ENCODE peak calls at places on chromosomes 3 and 15, in eight cellular contexts. H, F, Z, B, L, J, C and N are unnamed samples.

GRCh38 chr3:190366145-190366544 is 21.8 kb upstream of the CLDN16 start:
- DNase-seq in H (no peak), F (no peak), Z (no peak), B (no peak), L (no peak), J (no peak), C (no peak), N (peak; percentile 33)

GRCh38 chr3:115040673-115041286 is 106.3 kb downstream of the ZBTB20 start:
- DNase-seq in H (no peak), F (peak; percentile 31), Z (no peak), B (no peak), L (peak; percentile 16), J (peak; percentile 47), C (peak; percentile 76), N (no peak)

GRCh38 chr15:32738677-32739076 is 20.9 kb downstream of the GREM1 start:
- DNase-seq in H (no peak), F (no peak), Z (no peak), B (no peak), L (no peak), J (no peak), C (no peak), N (no peak)

GRCh38 chr3:22731901-22732300 is 471.2 kb upstream of the UBE2E2 start:
- DNase-seq in H (no peak), F (no peak), Z (no peak), B (no peak), L (no peak), J (no peak), C (no peak), N (no peak)

GRCh38 chr15:62946940-62947339 is 95.6 kb upstream of the TPM1 start:
- DNase-seq in H (no peak), F (no peak), Z (no peak), B (no peak), L (no peak), J (no peak), C (no peak), N (no peak)

GRCh38 chr3:13654330-13655073 is 105.6 kb downstream of the FBLN2 start:
- DNase-seq in H (no peak), F (peak; percentile 34), Z (peak; percentile 84), B (no peak), L (no peak), J (no peak), C (no peak), N (no peak)

GRCh38 chr15:80920271-80920699 is 69.3 kb downstream of the MESD start:
- DNase-seq in H (no peak), F (no peak), Z (no peak), B (no peak), L (no peak), J (no peak), C (no peak), N (no peak)

GRCh38 chr3:158810823-158811425 is 9.1 kb downstream of the MFSD1 start:
- DNase-seq in H (no peak), F (no peak), Z (no peak), B (no peak), L (no peak), J (no peak), C (no peak), N (no peak)

GRCh38 chr3:163622384-163622783 is 1455.9 kb downstream of the SI start:
- DNase-seq in H (no peak), F (peak; percentile 41), Z (no peak), B (no peak), L (peak; percentile 32), J (no peak), C (peak; percentile 4), N (no peak)

GRCh38 chr3:59006791-59007517 is 42.9 kb downstream of the CFAP20DC start:
- DNase-seq in H (peak; percentile 37), F (no peak), Z (no peak), B (no peak), L (no peak), J (peak; percentile 77), C (peak; percentile 71), N (no peak)

GRCh38 chr15:31158858-31159569 is 57.5 kb upstream of the TRPM1 start:
- DNase-seq in H (peak; percentile 59), F (no peak), Z (peak; percentile 18), B (no peak), L (no peak), J (peak; percentile 58), C (no peak), N (peak; percentile 47)

GRCh38 chr15:78937132-78937739 is 7.6 kb downstream of the CTSH start:
- DNase-seq in H (peak; percentile 54), F (peak; percentile 31), Z (peak; percentile 71), B (peak; percentile 64), L (no peak), J (no peak), C (peak; percentile 35), N (no peak)

GRCh38 chr15:66154581-66154980 is 99.0 kb downstream of the MEGF11 start:
- DNase-seq in H (no peak), F (no peak), Z (no peak), B (no peak), L (no peak), J (no peak), C (no peak), N (no peak)

GRCh38 chr3:169668957-169669681 is 5.6 kb upstream of the MECOM start:
- DNase-seq in H (peak; percentile 76), F (peak; percentile 88), Z (peak; percentile 88), B (peak; percentile 90), L (peak; percentile 86), J (peak; percentile 67), C (peak; percentile 68), N (peak; percentile 75)

GRCh38 chr15:95247068-95247984 is 1016.0 kb downstream of the MCTP2 start:
- DNase-seq in H (no peak), F (no peak), Z (no peak), B (no peak), L (no peak), J (no peak), C (peak; percentile 94), N (peak; percentile 51)

GRCh38 chr15:65086680-65087111 is 10.2 kb downstream of the KBTBD13 start:
- DNase-seq in H (no peak), F (no peak), Z (no peak), B (peak; percentile 29), L (no peak), J (no peak), C (peak; percentile 29), N (peak; percentile 24)

GRCh38 chr3:120147072-120147871 is 53.0 kb upstream of the GSK3B start:
- DNase-seq in H (no peak), F (no peak), Z (no peak), B (no peak), L (peak; percentile 19), J (no peak), C (no peak), N (peak; percentile 85)
- TF ChIP-seq CTCF in H (no peak), F (no peak), Z (no peak), B (no peak), L (no peak), J (no peak), C (no peak), N (no peak)

GRCh38 chr3:52070724-52071621 is 14.6 kb upstream of the DUSP7 start:
- DNase-seq in H (peak; percentile 57), F (no peak), Z (no peak), B (peak; percentile 70), L (no peak), J (peak; percentile 91), C (no peak), N (no peak)
- TF ChIP-seq CTCF in H (no peak), F (no peak), Z (no peak), B (no peak), L (no peak), J (no peak), C (no peak), N (no peak)

GRCh38 chr15:67906382-67906781 is 66.5 kb upstream of the RNU6-1 start:
- DNase-seq in H (no peak), F (no peak), Z (no peak), B (no peak), L (no peak), J (no peak), C (peak; percentile 67), N (no peak)
- TF ChIP-seq CTCF in H (peak; percentile 42), F (peak; percentile 20), Z (no peak), B (no peak), L (no peak), J (no peak), C (peak; percentile 67), N (peak; percentile 9)

DNA sequence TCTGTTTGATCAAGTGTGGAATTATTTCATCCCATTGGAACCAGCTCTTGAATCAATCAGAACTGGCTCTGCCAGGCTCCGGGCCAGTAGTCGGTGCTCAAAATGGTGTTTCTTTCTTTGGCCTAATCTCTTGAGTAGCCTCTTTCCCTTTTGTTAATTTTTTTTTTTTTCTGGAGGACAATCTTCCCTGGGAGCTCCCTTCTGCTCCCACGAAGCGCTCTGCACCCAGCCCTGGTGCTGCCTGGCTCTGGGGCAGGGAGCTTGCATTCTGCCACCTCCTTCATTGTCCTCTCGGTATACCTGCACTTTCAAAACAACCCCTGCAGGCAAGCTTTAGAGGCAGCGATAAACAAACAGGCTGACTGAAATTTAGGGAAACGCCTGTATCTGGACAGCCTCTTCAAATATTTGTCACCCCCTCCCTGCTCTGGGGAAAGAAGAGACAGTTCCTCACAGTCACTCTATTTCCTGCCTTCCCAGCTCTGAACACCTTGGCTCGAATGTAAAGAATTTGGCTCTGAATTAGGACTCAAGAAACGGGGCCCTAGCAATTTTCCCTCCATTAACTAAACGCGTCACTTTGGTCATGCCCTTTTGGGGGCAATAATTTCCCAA is 1.1 kb upstream of the THSD4 start:
- DNase-seq in H (no peak), F (no peak), Z (no peak), B (no peak), L (no peak), J (peak; percentile 64), C (no peak), N (no peak)
- TF ChIP-seq CTCF in H (no peak), F (no peak), Z (no peak), B (no peak), L (no peak), J (no peak), C (no peak), N (no peak)

GRCh38 chr15:92123848-92124631 is 269.6 kb upstream of the ST8SIA2 start:
- DNase-seq in H (no peak), F (no peak), Z (no peak), B (no peak), L (peak; percentile 28), J (no peak), C (no peak), N (no peak)
- TF ChIP-seq CTCF in H (no peak), F (no peak), Z (no peak), B (no peak), L (no peak), J (no peak), C (no peak), N (no peak)

DNA sequence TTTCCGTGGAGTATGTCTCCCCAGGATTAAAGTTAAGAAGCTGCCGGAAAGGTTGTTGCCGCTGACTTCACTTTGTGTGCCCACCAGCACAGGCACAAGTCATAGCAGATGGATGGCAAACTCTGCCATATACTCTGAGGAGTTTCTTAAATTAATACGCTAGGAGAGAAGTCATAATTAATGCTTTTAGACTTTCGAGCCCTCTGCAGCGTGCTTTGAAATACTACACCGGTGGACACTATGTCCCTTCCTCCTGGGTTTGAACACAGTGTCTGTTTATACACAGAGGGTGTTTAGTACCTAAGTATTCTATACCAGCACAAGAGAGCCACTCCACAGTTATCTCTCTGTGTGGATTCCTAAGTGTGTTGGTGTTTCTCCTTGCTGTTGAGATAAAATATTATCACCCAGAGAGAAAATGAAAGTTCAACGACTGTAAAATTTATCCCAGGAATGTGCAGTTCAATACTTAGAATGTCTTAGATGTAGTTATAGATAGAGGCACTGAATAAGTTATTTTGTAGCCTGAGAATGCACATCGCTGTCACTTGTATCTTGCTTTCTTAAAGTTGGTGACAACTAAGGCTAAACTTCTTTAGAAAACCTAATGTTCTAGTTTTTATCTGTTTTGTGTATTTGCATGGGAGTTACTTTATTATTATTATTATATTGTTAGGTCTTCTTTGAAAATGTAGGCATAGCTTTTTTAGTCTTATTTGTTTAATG is 1.6 kb downstream of the MBNL1 start:
- DNase-seq in H (no peak), F (no peak), Z (no peak), B (no peak), L (no peak), J (no peak), C (peak; percentile 54), N (peak; percentile 31)
- TF ChIP-seq CTCF in H (no peak), F (no peak), Z (no peak), B (no peak), L (no peak), J (no peak), C (no peak), N (no peak)